ENCODE peak calls at places on chromosomes 5 and 9, in seven cellular contexts. C is SHP77; R is A172; T is activated T-helper 1 cell treated with anti-CD3 and anti-CD28 coated beads, Interleukin-2, amount 50 U/mL, for 16 hours; G is activated effector memory CD4-positive, alpha-beta T cell treated with anti-CD3 and anti-CD28 coated beads, Interleukin-2, amount 50 U/mL, for 16 hours; I is AG08396; A is fibroblast of lung. H is an unnamed sample.

GRCh38 chr5:151619812-151620462 is 28.8 kb upstream of the FAT2 start:
- DNase-seq in C (no peak), R (no peak), T (no peak), G (no peak), I (no peak), A (no peak), H (no peak)

GRCh38 chr9:90979138-90979551 is 177.5 kb downstream of the SYK start:
- DNase-seq in C (no peak), R (peak), T (no peak), G (no peak), I (no peak), A (no peak), H (no peak)

GRCh38 chr9:126947529-126947928 is 32.9 kb downstream of the RALGPS1 start:
- DNase-seq in C (no peak), R (no peak), T (no peak), G (no peak), I (no peak), A (no peak), H (no peak)

GRCh38 chr5:139094154-139095131 is 103.7 kb downstream of the SIL1 start:
- DNase-seq in C (no peak), R (no peak), T (no peak), G (no peak), I (no peak), A (no peak), H (no peak)

GRCh38 chr5:148416921-148417320 is 33.2 kb downstream of the FBXO38 start:
- DNase-seq in C (no peak), R (peak), T (no peak), G (no peak), I (no peak), A (peak), H (peak)

GRCh38 chr9:35286381-35286780 is 124.6 kb downstream of the UNC13B start:
- DNase-seq in C (no peak), R (no peak), T (no peak), G (no peak), I (no peak), A (no peak), H (no peak)

GRCh38 chr5:174421408-174421805 is 303.0 kb upstream of the MSX2 start:
- DNase-seq in C (no peak), R (no peak), T (no peak), G (no peak), I (no peak), A (no peak), H (no peak)

GRCh38 chr5:86768699-86769202 is 151.0 kb downstream of the COX7C start:
- DNase-seq in C (no peak), R (no peak), T (no peak), G (no peak), I (no peak), A (no peak), H (no peak)

GRCh38 chr9:93246111-93246510 is 62.2 kb downstream of the WNK2 start:
- DNase-seq in C (no peak), R (no peak), T (no peak), G (no peak), I (no peak), A (no peak), H (no peak)

GRCh38 chr5:100731768-100732167 is 171.3 kb downstream of the ST8SIA4 start:
- DNase-seq in C (peak), R (peak), T (no peak), G (no peak), I (no peak), A (no peak), H (peak)

GRCh38 chr9:128587453-128587852 is 35.1 kb downstream of the SPTAN1 start:
- DNase-seq in C (no peak), R (no peak), T (peak), G (peak), I (no peak), A (no peak), H (peak)

GRCh38 chr5:175655411-175655810 is 2.5 kb upstream of the HRH2 start:
- DNase-seq in C (no peak), R (no peak), T (no peak), G (no peak), I (no peak), A (no peak), H (no peak)

H was measured in small intestine.